ENCODE peak calls at places on chromosomes 1 and 21, in five cellular contexts. One of them, this sample, is unnamed. For H3K36me3, the result is how much of the 10 kb centered on the place peaks cover.

GRCh38 chr1:167821969-167822685 is 91.8 kb downstream of the ADCY10 start:
- DNase-seq in lower lobe of right lung: no peak
- DNase-seq in brain microvascular endothelial cell: no peak
- DNase-seq in PC-3: no peak
- DNase-seq in transverse colon: no peak
- DNase-seq in this sample: no peak

GRCh38 chr1:214337536-214337935 is 56.6 kb downstream of the SMYD2 start:
- DNase-seq in PC-3: no peak
- DNase-seq in brain microvascular endothelial cell: peak
- DNase-seq in transverse colon: no peak
- DNase-seq in lower lobe of right lung: no peak
- DNase-seq in this sample: peak

GRCh38 chr1:32062867-32063230 is 9.9 kb upstream of the TMEM39B start:
- DNase-seq in lower lobe of right lung: no peak
- DNase-seq in transverse colon: no peak
- DNase-seq in PC-3: no peak
- DNase-seq in brain microvascular endothelial cell: no peak
- DNase-seq in this sample: no peak

GRCh38 chr1:9245661-9246060 is 11.1 kb downstream of the H6PD start:
- DNase-seq in PC-3: no peak
- DNase-seq in transverse colon: no peak
- DNase-seq in brain microvascular endothelial cell: no peak
- DNase-seq in lower lobe of right lung: no peak
- DNase-seq in this sample: no peak

GRCh38 chr1:56967355-56967754 is 1.5 kb upstream of the C8B start:
- DNase-seq in transverse colon: no peak
- DNase-seq in brain microvascular endothelial cell: no peak
- DNase-seq in PC-3: no peak
- DNase-seq in lower lobe of right lung: no peak
- DNase-seq in this sample: no peak

GRCh38 chr1:89519779-89520358 is 4.8 kb upstream of the LRRC8B start:
- DNase-seq in brain microvascular endothelial cell: peak
- DNase-seq in PC-3: peak
- DNase-seq in lower lobe of right lung: no peak
- DNase-seq in transverse colon: peak
- DNase-seq in this sample: peak

GRCh38 chr1:162327791-162328165 is 48.9 kb downstream of the SPATA46 start:
- DNase-seq in lower lobe of right lung: no peak
- DNase-seq in brain microvascular endothelial cell: no peak
- DNase-seq in transverse colon: no peak
- DNase-seq in PC-3: no peak
- DNase-seq in this sample: no peak

GRCh38 chr1:72435025-72435424 is 152.7 kb upstream of the NEGR1 start:
- DNase-seq in lower lobe of right lung: no peak
- DNase-seq in transverse colon: no peak
- DNase-seq in brain microvascular endothelial cell: peak
- DNase-seq in PC-3: peak
- DNase-seq in this sample: no peak

GRCh38 chr1:108050134-108050533 is 85.2 kb upstream of the VAV3 start:
- DNase-seq in brain microvascular endothelial cell: no peak
- DNase-seq in transverse colon: no peak
- DNase-seq in PC-3: peak
- DNase-seq in lower lobe of right lung: peak
- DNase-seq in this sample: no peak

GRCh38 chr1:24713176-24713575 is 32.1 kb upstream of the CLIC4 start:
- DNase-seq in brain microvascular endothelial cell: no peak
- DNase-seq in PC-3: no peak
- DNase-seq in transverse colon: no peak
- DNase-seq in lower lobe of right lung: no peak
- DNase-seq in this sample: no peak

GRCh38 chr1:53557369-53557768 is 98.2 kb downstream of the DMRTB1 start:
- DNase-seq in transverse colon: peak
- DNase-seq in brain microvascular endothelial cell: no peak
- DNase-seq in lower lobe of right lung: no peak
- DNase-seq in PC-3: no peak
- DNase-seq in this sample: no peak

GRCh38 chr1:89629146-89629545 is 3.8 kb upstream of the LRRC8C start:
- DNase-seq in brain microvascular endothelial cell: no peak
- DNase-seq in lower lobe of right lung: no peak
- DNase-seq in PC-3: no peak
- DNase-seq in transverse colon: no peak
- DNase-seq in this sample: no peak

GRCh38 chr1:20078166-20078565 is 8.2 kb downstream of the PLA2G5 start:
- DNase-seq in transverse colon: no peak
- DNase-seq in brain microvascular endothelial cell: no peak
- DNase-seq in PC-3: no peak
- DNase-seq in lower lobe of right lung: no peak
- DNase-seq in this sample: no peak

GRCh38 chr21:38402291-38402690 is 96.0 kb downstream of the ERG start:
- DNase-seq in transverse colon: no peak
- DNase-seq in lower lobe of right lung: no peak
- DNase-seq in brain microvascular endothelial cell: no peak
- DNase-seq in PC-3: no peak
- DNase-seq in this sample: no peak

GRCh38 chr21:33947451-33948095 is 32.0 kb upstream of the ATP5PO start:
- DNase-seq in lower lobe of right lung: peak
- DNase-seq in brain microvascular endothelial cell: peak
- DNase-seq in PC-3: peak
- DNase-seq in transverse colon: peak
- DNase-seq in this sample: peak

GRCh38 chr1:58785424-58786058 is 1.7 kb upstream of the JUN start:
- DNase-seq in lower lobe of right lung: peak
- DNase-seq in PC-3: peak
- DNase-seq in brain microvascular endothelial cell: no peak
- DNase-seq in transverse colon: peak
- DNase-seq in this sample: no peak

GRCh38 chr1:188723332-188724020 is 1754.2 kb downstream of the BRINP3 start:
- DNase-seq in brain microvascular endothelial cell: no peak
- DNase-seq in PC-3: peak
- DNase-seq in lower lobe of right lung: no peak
- DNase-seq in transverse colon: no peak
- DNase-seq in this sample: no peak

GRCh38 chr1:201503397-201504176 is 3.3 kb downstream of the CSRP1 start:
- DNase-seq in transverse colon: peak
- DNase-seq in lower lobe of right lung: no peak
- DNase-seq in PC-3: peak
- DNase-seq in brain microvascular endothelial cell: peak
- DNase-seq in this sample: peak

GRCh38 chr1:118555638-118556037 is 370.6 kb upstream of the SPAG17 start:
- DNase-seq in brain microvascular endothelial cell: no peak
- DNase-seq in PC-3: no peak
- DNase-seq in transverse colon: no peak
- DNase-seq in lower lobe of right lung: no peak
- DNase-seq in this sample: no peak

GRCh38 chr1:208044568-208045241 is 133.8 kb upstream of the CD34 start:
- DNase-seq in lower lobe of right lung: no peak
- DNase-seq in brain microvascular endothelial cell: no peak
- DNase-seq in transverse colon: no peak
- DNase-seq in PC-3: no peak
- DNase-seq in this sample: no peak

GRCh38 chr1:183871142-183871541 is 66.2 kb downstream of the RGL1 start:
- DNase-seq in brain microvascular endothelial cell: peak
- DNase-seq in transverse colon: no peak
- DNase-seq in PC-3: peak
- DNase-seq in lower lobe of right lung: no peak
- DNase-seq in this sample: no peak

GRCh38 chr1:7611421-7612010 is 159.6 kb upstream of the VAMP3 start:
- DNase-seq in lower lobe of right lung: peak
- DNase-seq in PC-3: no peak
- DNase-seq in brain microvascular endothelial cell: no peak
- DNase-seq in transverse colon: no peak
- DNase-seq in this sample: no peak

GRCh38 chr21:44910229-44911065 is 10.3 kb downstream of the ITGB2 start:
- DNase-seq in lower lobe of right lung: no peak
- DNase-seq in transverse colon: no peak
- DNase-seq in brain microvascular endothelial cell: no peak
- DNase-seq in PC-3: no peak
- DNase-seq in this sample: no peak

GRCh38 chr21:38343691-38344090 is 86.9 kb downstream of the KCNJ15 start:
- DNase-seq in brain microvascular endothelial cell: peak
- DNase-seq in PC-3: peak
- DNase-seq in lower lobe of right lung: peak
- DNase-seq in transverse colon: no peak
- DNase-seq in this sample: no peak

GRCh38 chr21:35095859-35096291 is 46.8 kb upstream of the RUNX1 start:
- DNase-seq in transverse colon: no peak
- DNase-seq in lower lobe of right lung: no peak
- DNase-seq in PC-3: no peak
- DNase-seq in brain microvascular endothelial cell: no peak
- DNase-seq in this sample: no peak

GRCh38 chr1:51954783-51955182 is 35.7 kb downstream of the RAB3B start:
- DNase-seq in PC-3: no peak
- DNase-seq in lower lobe of right lung: no peak
- DNase-seq in brain microvascular endothelial cell: no peak
- DNase-seq in transverse colon: no peak
- DNase-seq in this sample: no peak
- H3K36me3 ChIP-seq in PC-3: under half
- H3K36me3 ChIP-seq in lower lobe of right lung: under half
- H3K36me3 ChIP-seq in brain microvascular endothelial cell: under half
- H3K36me3 ChIP-seq in transverse colon: under half
- H3K36me3 ChIP-seq in this sample: under half

GRCh38 chr1:11130406-11130805 is 30.7 kb upstream of the EXOSC10 start:
- DNase-seq in lower lobe of right lung: no peak
- DNase-seq in transverse colon: no peak
- DNase-seq in PC-3: no peak
- DNase-seq in brain microvascular endothelial cell: no peak
- DNase-seq in this sample: no peak

GRCh38 chr1:11129649-11130048 is 30.0 kb upstream of the EXOSC10 start:
- DNase-seq in transverse colon: no peak
- DNase-seq in brain microvascular endothelial cell: no peak
- DNase-seq in PC-3: no peak
- DNase-seq in lower lobe of right lung: no peak
- DNase-seq in this sample: no peak

GRCh38 chr1:11134352-11135266 is 34.9 kb upstream of the EXOSC10 start:
- DNase-seq in transverse colon: no peak
- DNase-seq in PC-3: peak
- DNase-seq in brain microvascular endothelial cell: peak
- DNase-seq in lower lobe of right lung: no peak
- DNase-seq in this sample: no peak

GRCh38 chr1:11132571-11133293 is 33.1 kb upstream of the EXOSC10 start:
- DNase-seq in brain microvascular endothelial cell: no peak
- DNase-seq in lower lobe of right lung: no peak
- DNase-seq in transverse colon: no peak
- DNase-seq in PC-3: no peak
- DNase-seq in this sample: no peak

GRCh38 chr1:11131816-11132215 is 32.1 kb upstream of the EXOSC10 start:
- DNase-seq in transverse colon: no peak
- DNase-seq in PC-3: no peak
- DNase-seq in lower lobe of right lung: no peak
- DNase-seq in brain microvascular endothelial cell: no peak
- DNase-seq in this sample: no peak
- H3K36me3 ChIP-seq in transverse colon: under half
- H3K36me3 ChIP-seq in PC-3: half or more
- H3K36me3 ChIP-seq in lower lobe of right lung: half or more
- H3K36me3 ChIP-seq in brain microvascular endothelial cell: half or more
- H3K36me3 ChIP-seq in this sample: half or more

GRCh38 chr1:235147269-235147668 is 13.8 kb downstream of the RBM34 start:
- DNase-seq in transverse colon: no peak
- DNase-seq in brain microvascular endothelial cell: no peak
- DNase-seq in PC-3: no peak
- DNase-seq in lower lobe of right lung: no peak
- DNase-seq in this sample: no peak

GRCh38 chr1:235152235-235152634 is 8.8 kb downstream of the RBM34 start:
- DNase-seq in PC-3: no peak
- DNase-seq in brain microvascular endothelial cell: no peak
- DNase-seq in transverse colon: no peak
- DNase-seq in lower lobe of right lung: no peak
- DNase-seq in this sample: no peak

GRCh38 chr1:235151033-235151432 is 10.0 kb downstream of the RBM34 start:
- DNase-seq in PC-3: no peak
- DNase-seq in transverse colon: no peak
- DNase-seq in lower lobe of right lung: no peak
- DNase-seq in brain microvascular endothelial cell: no peak
- DNase-seq in this sample: no peak

GRCh38 chr1:235145639-235146038 is 15.4 kb downstream of the RBM34 start:
- DNase-seq in lower lobe of right lung: no peak
- DNase-seq in transverse colon: no peak
- DNase-seq in PC-3: no peak
- DNase-seq in brain microvascular endothelial cell: no peak
- DNase-seq in this sample: no peak

GRCh38 chr1:235149824-235150223 is 11.2 kb downstream of the RBM34 start:
- DNase-seq in lower lobe of right lung: no peak
- DNase-seq in transverse colon: no peak
- DNase-seq in brain microvascular endothelial cell: no peak
- DNase-seq in PC-3: no peak
- DNase-seq in this sample: no peak
- H3K36me3 ChIP-seq in lower lobe of right lung: half or more
- H3K36me3 ChIP-seq in transverse colon: under half
- H3K36me3 ChIP-seq in brain microvascular endothelial cell: under half
- H3K36me3 ChIP-seq in PC-3: under half
- H3K36me3 ChIP-seq in this sample: half or more

DNA sequence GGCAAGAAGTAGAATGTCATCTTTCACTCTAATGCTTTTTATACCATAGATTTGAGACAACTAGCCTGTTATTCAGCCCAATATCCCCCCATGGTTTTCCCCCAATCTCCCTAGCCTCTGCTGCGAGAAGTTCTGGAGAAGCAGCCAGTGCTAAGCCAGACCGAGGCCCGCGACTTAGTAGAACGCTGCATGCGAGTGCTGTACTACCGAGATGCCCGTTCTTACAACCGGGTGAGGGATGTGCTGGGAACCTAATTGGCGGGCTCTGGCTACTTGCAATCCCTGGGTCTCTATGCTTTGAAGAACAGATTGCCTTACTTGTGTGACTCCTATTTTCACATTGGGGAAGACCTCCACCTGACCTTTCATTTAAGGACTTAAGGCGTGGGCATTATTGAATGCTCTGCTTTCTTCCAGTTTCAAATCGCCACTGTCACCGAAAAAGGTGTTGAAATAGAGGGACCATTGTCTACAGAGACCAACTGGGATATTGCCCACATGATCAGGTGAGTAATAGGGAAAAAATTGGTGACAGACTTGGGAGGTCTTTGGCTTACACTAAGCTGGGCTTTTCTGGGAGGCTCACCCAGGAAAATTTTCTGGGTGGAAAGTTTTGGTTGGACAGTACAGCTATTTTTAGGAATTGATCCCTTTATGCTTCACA is 1.9 kb downstream of the PSMB4 start:
- DNase-seq in lower lobe of right lung: no peak
- DNase-seq in transverse colon: no peak
- DNase-seq in brain microvascular endothelial cell: no peak
- DNase-seq in PC-3: peak
- DNase-seq in this sample: no peak
- H3K36me3 ChIP-seq in lower lobe of right lung: half or more
- H3K36me3 ChIP-seq in transverse colon: under half
- H3K36me3 ChIP-seq in brain microvascular endothelial cell: under half
- H3K36me3 ChIP-seq in PC-3: under half
- H3K36me3 ChIP-seq in this sample: half or more